ENCODE peak calls at places on chromosomes 12 and 14, in eight cellular contexts. One of them, this sample, is unnamed. For H3K4me1, the result is how much of the 10 kb centered on the place peaks cover.

GRCh38 chr14:102805941-102806340 is 28.7 kb downstream of the TRAF3 start:
- DNase-seq in pancreas: no peak
- DNase-seq in neuronal stem cell: no peak
- DNase-seq in A549: no peak
- DNase-seq in CD8-positive, alpha-beta T cell: no peak
- DNase-seq in lower lobe of right lung: no peak
- DNase-seq in tibial nerve: no peak
- DNase-seq in right cardiac atrium: no peak
- DNase-seq in this sample: no peak

GRCh38 chr12:106088246-106089200 is 50.2 kb downstream of the NUAK1 start:
- DNase-seq in tibial nerve: no peak
- DNase-seq in pancreas: no peak
- DNase-seq in lower lobe of right lung: no peak
- DNase-seq in CD8-positive, alpha-beta T cell: no peak
- DNase-seq in right cardiac atrium: no peak
- DNase-seq in neuronal stem cell: no peak
- DNase-seq in A549: no peak
- DNase-seq in this sample: no peak

GRCh38 chr12:105330938-105331804 is 680 bp downstream of the C12orf75 start:
- DNase-seq in CD8-positive, alpha-beta T cell: no peak
- DNase-seq in pancreas: peak
- DNase-seq in tibial nerve: no peak
- DNase-seq in A549: no peak
- DNase-seq in right cardiac atrium: peak
- DNase-seq in neuronal stem cell: no peak
- DNase-seq in lower lobe of right lung: no peak
- DNase-seq in this sample: peak

GRCh38 chr12:55716582-55717396 is 943 bp downstream of the BLOC1S1 start:
- DNase-seq in pancreas: no peak
- DNase-seq in lower lobe of right lung: no peak
- DNase-seq in CD8-positive, alpha-beta T cell: no peak
- DNase-seq in right cardiac atrium: peak
- DNase-seq in neuronal stem cell: no peak
- DNase-seq in tibial nerve: no peak
- DNase-seq in A549: no peak
- DNase-seq in this sample: no peak

GRCh38 chr12:107242189-107242588 is 148.8 kb upstream of the CRY1 start:
- DNase-seq in A549: no peak
- DNase-seq in CD8-positive, alpha-beta T cell: no peak
- DNase-seq in neuronal stem cell: no peak
- DNase-seq in lower lobe of right lung: no peak
- DNase-seq in pancreas: no peak
- DNase-seq in right cardiac atrium: no peak
- DNase-seq in tibial nerve: no peak
- DNase-seq in this sample: no peak

GRCh38 chr14:24145700-24146621 is at the start of gene PSME2:
- DNase-seq in right cardiac atrium: no peak
- DNase-seq in A549: peak
- DNase-seq in CD8-positive, alpha-beta T cell: no peak
- DNase-seq in lower lobe of right lung: no peak
- DNase-seq in pancreas: no peak
- DNase-seq in tibial nerve: no peak
- DNase-seq in neuronal stem cell: no peak
- DNase-seq in this sample: no peak

GRCh38 chr14:24310666-24311604 is at the start of gene LTB4R:
- DNase-seq in tibial nerve: no peak
- DNase-seq in pancreas: peak
- DNase-seq in A549: no peak
- DNase-seq in lower lobe of right lung: peak
- DNase-seq in CD8-positive, alpha-beta T cell: peak
- DNase-seq in right cardiac atrium: peak
- DNase-seq in neuronal stem cell: no peak
- DNase-seq in this sample: peak

GRCh38 chr12:123004287-123004686 is 23.8 kb downstream of the ARL6IP4 start:
- DNase-seq in lower lobe of right lung: no peak
- DNase-seq in right cardiac atrium: no peak
- DNase-seq in neuronal stem cell: no peak
- DNase-seq in tibial nerve: no peak
- DNase-seq in pancreas: no peak
- DNase-seq in CD8-positive, alpha-beta T cell: no peak
- DNase-seq in A549: no peak
- DNase-seq in this sample: no peak

GRCh38 chr14:58787601-58788000 is 149.8 kb downstream of the DACT1 start:
- DNase-seq in right cardiac atrium: no peak
- DNase-seq in tibial nerve: no peak
- DNase-seq in CD8-positive, alpha-beta T cell: no peak
- DNase-seq in pancreas: no peak
- DNase-seq in lower lobe of right lung: no peak
- DNase-seq in A549: no peak
- DNase-seq in neuronal stem cell: no peak
- DNase-seq in this sample: no peak

GRCh38 chr14:88248606-88249005 is 74.5 kb downstream of the KCNK10 start:
- DNase-seq in tibial nerve: no peak
- DNase-seq in right cardiac atrium: no peak
- DNase-seq in pancreas: no peak
- DNase-seq in neuronal stem cell: no peak
- DNase-seq in CD8-positive, alpha-beta T cell: no peak
- DNase-seq in A549: no peak
- DNase-seq in lower lobe of right lung: no peak
- DNase-seq in this sample: no peak

GRCh38 chr12:105814283-105814682 is 324.5 kb downstream of the NUAK1 start:
- DNase-seq in right cardiac atrium: no peak
- DNase-seq in tibial nerve: no peak
- DNase-seq in pancreas: no peak
- DNase-seq in CD8-positive, alpha-beta T cell: no peak
- DNase-seq in lower lobe of right lung: no peak
- DNase-seq in A549: no peak
- DNase-seq in neuronal stem cell: peak
- DNase-seq in this sample: no peak

GRCh38 chr14:71498151-71498734 is 434.0 kb upstream of the RGS6 start:
- DNase-seq in right cardiac atrium: no peak
- DNase-seq in A549: no peak
- DNase-seq in tibial nerve: no peak
- DNase-seq in CD8-positive, alpha-beta T cell: no peak
- DNase-seq in neuronal stem cell: no peak
- DNase-seq in pancreas: no peak
- DNase-seq in lower lobe of right lung: no peak
- DNase-seq in this sample: no peak

DNA sequence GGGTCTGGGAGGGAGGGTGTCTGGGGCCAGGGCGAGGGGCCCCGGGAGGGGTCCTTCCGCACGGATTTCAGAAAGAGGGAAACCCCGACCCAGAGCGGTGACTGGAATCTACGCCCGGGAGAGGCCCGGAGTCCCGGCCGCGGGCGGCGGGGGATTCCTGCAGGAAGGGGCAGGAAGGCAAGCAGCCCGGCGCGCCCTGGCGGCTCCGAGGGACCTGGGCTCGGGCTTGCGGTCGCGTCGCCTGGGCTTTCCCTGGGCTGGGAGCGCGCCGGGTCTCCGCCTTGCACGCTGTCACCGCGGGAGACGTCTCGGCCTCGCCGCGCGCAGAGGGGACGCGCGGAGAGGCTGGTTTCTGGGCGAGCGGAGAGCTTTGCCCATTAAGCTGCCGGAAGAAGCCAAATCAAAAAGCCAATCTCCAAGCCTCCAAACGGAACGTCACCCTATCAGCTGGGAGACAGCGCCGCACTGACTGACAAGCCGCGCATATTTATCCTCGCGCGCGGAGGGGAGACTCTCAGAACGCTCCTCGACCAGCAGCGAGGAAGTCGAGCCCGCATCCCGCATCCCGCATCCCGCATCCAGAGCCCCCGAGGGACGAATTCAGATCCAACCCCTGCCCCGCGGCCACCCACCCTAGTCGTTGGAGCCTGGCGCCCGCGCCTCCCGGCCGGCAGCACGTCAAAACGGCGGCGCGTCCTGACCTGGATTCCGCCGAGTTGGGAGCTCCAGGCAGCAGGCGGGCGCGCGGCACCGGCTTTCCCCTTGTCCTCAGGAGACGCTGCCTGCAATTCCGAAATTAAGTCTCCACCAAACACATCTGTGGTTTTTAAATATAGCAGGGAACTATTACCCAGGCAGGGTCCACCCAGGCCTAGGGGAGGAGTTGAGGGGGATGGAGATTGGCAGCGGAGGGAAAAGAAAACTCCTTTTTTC is at the start of gene SLC8A3:
- DNase-seq in lower lobe of right lung: no peak
- DNase-seq in neuronal stem cell: peak
- DNase-seq in A549: peak
- DNase-seq in tibial nerve: no peak
- DNase-seq in CD8-positive, alpha-beta T cell: no peak
- DNase-seq in pancreas: peak
- DNase-seq in right cardiac atrium: peak
- DNase-seq in this sample: no peak
- H3K4me3 ChIP-seq in lower lobe of right lung: peak
- H3K4me3 ChIP-seq in neuronal stem cell: peak
- H3K4me3 ChIP-seq in A549: peak
- H3K4me3 ChIP-seq in tibial nerve: peak
- H3K4me3 ChIP-seq in CD8-positive, alpha-beta T cell: peak
- H3K4me3 ChIP-seq in pancreas: peak
- H3K4me3 ChIP-seq in right cardiac atrium: peak
- H3K4me3 ChIP-seq in this sample: peak

DNA sequence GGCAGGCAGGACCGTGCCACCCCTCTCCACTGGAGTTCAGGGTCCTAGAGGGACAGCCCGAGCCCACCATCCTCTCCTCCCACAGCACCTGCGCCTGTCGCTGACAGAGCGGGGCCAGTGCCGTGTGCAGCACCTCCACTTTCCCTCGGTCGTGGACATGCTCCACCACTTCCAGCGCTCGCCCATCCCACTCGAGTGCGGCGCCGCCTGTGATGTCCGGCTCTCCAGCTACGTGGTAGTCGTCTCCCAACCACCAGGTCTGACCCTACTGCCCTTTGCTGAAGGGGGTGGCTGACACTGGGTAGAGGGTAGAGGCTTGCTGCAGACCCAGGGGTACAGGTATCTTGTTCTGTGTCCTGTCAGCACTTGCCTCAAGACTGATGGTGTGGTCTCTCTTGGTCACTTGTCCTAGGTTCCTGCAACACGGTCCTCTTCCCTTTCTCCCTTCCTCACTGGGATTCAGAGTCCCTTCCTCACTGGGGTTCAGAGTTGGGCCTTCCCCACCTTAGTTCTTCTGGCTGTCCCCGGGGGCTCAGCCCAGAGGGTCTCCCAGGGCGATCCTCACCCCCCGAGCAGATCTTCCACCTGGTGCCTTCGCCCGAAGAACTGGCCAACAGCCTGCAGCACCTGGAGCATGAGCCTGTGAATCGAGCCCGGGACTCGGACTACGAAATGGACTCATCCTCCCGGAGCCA is 42.0 kb downstream of the SH2B3 start:
- DNase-seq in right cardiac atrium: no peak
- DNase-seq in pancreas: no peak
- DNase-seq in tibial nerve: no peak
- DNase-seq in A549: no peak
- DNase-seq in lower lobe of right lung: no peak
- DNase-seq in neuronal stem cell: no peak
- DNase-seq in CD8-positive, alpha-beta T cell: no peak
- DNase-seq in this sample: no peak
- H3K27ac ChIP-seq in right cardiac atrium: peak
- H3K27ac ChIP-seq in pancreas: no peak
- H3K27ac ChIP-seq in tibial nerve: peak
- H3K27ac ChIP-seq in A549: no peak
- H3K27ac ChIP-seq in lower lobe of right lung: peak
- H3K27ac ChIP-seq in neuronal stem cell: no peak
- H3K27ac ChIP-seq in CD8-positive, alpha-beta T cell: no peak
- H3K27ac ChIP-seq in this sample: peak

DNA sequence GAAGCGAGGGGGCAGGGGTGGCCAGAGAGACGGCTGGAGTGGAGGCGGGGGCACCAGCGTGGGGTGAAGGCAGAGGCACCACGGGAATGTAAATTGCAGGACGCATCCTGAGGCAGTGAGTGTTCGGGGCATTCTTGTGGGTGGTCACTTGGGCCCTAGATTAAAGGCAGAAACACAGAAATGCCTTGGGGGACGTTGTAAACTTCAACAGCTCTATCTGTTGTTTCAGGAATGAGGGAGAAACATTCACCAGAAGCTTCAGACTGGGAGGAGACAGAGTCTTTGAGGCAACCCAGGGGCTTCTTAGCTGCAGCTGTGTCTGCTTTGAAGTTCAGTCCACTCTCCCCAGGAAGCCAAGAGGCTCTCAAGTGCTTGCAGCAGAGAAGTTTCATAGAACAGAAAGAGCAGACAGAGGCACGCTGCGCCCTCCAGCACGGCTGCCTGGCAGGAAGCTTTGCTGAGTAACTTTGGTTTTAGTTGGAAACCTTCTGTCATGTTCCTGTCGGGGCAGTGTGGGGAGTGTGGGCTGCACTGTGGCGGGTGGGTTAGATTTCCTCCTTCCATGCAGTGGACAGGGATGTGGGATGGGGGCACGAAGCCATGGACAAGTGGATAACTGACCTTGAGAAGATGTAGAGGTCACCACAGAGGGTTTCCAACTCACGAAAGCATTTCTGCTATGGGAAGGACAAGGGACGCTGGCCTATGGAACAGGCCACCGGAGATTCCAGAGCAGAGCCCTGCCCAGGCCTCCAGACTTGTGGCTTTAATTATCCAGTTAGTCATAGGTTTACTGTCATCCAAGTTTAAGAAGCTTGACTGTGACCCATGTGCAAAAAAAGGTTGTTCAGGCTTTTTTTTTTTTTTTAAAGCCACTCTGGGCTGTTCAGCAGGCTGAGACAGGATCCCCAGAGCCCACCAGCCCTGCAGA is 107.6 kb downstream of the ARF6 start:
- DNase-seq in lower lobe of right lung: peak
- DNase-seq in neuronal stem cell: no peak
- DNase-seq in A549: no peak
- DNase-seq in right cardiac atrium: peak
- DNase-seq in tibial nerve: peak
- DNase-seq in CD8-positive, alpha-beta T cell: peak
- DNase-seq in pancreas: no peak
- DNase-seq in this sample: peak
- H3K4me1 ChIP-seq in lower lobe of right lung: half or more
- H3K4me1 ChIP-seq in neuronal stem cell: under half
- H3K4me1 ChIP-seq in A549: half or more
- H3K4me1 ChIP-seq in right cardiac atrium: under half
- H3K4me1 ChIP-seq in tibial nerve: under half
- H3K4me1 ChIP-seq in CD8-positive, alpha-beta T cell: half or more
- H3K4me1 ChIP-seq in pancreas: under half
- H3K4me1 ChIP-seq in this sample: half or more

DNA sequence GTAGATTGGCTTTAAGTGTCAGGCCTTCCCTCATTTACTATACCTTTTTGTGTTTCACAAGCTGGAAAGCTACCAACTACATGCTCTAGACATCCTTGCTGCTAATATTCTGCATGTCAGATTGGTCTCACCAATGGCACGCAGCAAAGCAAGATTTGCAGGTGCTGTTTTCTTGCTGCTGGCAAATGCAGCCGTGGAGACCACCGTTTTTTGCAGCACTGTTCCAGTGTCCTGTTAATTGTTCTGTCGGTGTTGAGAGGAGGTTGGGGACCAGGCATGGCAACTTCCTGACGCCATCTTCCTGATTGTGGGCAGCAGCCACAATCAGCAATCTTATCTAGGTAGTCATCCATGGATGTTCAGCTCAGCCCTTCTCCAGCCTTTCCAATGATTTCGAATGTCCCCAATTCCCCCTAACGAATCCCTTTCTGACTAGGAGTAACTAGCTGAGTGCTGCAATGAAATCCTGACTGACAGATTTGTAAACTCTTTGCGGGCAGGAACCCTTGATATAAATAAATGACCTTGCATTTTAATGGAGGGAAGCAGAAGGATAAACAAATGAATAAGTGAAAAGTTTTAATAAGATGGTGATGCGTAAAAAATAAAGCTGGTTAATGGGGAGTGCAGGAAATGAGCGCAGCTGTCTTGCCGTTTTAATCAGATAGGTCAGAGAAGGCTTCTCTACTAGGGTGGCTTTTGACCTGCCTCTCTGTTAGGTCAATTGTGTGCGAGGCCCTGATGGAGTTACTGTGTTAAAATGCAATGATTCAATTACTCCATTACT is 574 bp upstream of the CRADD start:
- DNase-seq in CD8-positive, alpha-beta T cell: no peak
- DNase-seq in neuronal stem cell: peak
- DNase-seq in pancreas: no peak
- DNase-seq in right cardiac atrium: no peak
- DNase-seq in A549: no peak
- DNase-seq in tibial nerve: no peak
- DNase-seq in lower lobe of right lung: no peak
- DNase-seq in this sample: no peak
- H3K4me3 ChIP-seq in CD8-positive, alpha-beta T cell: peak
- H3K4me3 ChIP-seq in neuronal stem cell: no peak
- H3K4me3 ChIP-seq in pancreas: peak
- H3K4me3 ChIP-seq in right cardiac atrium: peak
- H3K4me3 ChIP-seq in A549: peak
- H3K4me3 ChIP-seq in tibial nerve: peak
- H3K4me3 ChIP-seq in lower lobe of right lung: peak
- H3K4me3 ChIP-seq in this sample: peak